ENCODE peak calls at places on chromosome 15, in six cellular contexts. H is breast epithelium, E is ovary, A is foreskin keratinocyte, P is GM20000, M is brain microvascular endothelial cell. D is an unnamed sample.

GRCh38 chr15:39747326-39747725 is 35.3 kb downstream of the FSIP1 start:
- DNase-seq in P (no peak), E (no peak), M (peak; percentile 65), A (peak; percentile 20), H (no peak), D (no peak)

GRCh38 chr15:80527406-80527805 is 123.2 kb downstream of the ARNT2 start:
- DNase-seq in M (no peak), A (no peak), E (no peak), H (no peak), P (no peak), D (no peak)

GRCh38 chr15:58398643-58399042 is 33.1 kb upstream of the LIPC start:
- DNase-seq in M (no peak), A (no peak), H (no peak), E (no peak), P (no peak), D (no peak)

GRCh38 chr15:56871180-56871579 is 47.3 kb upstream of the TCF12 start:
- DNase-seq in A (peak; percentile 49), M (peak; percentile 54), E (no peak), H (no peak), P (no peak), D (no peak)

GRCh38 chr15:28079313-28079969 is 19.7 kb downstream of the OCA2 start:
- DNase-seq in H (no peak), M (no peak), A (no peak), P (no peak), E (no peak), D (no peak)

GRCh38 chr15:68208641-68209240 is 3.6 kb upstream of the CALML4 start:
- DNase-seq in P (no peak), A (no peak), M (no peak), E (no peak), H (peak; percentile 39), D (peak; percentile 18)

GRCh38 chr15:90857883-90858443 is 10.4 kb upstream of the FURIN start:
- DNase-seq in M (no peak), H (no peak), A (no peak), P (no peak), E (no peak), D (no peak)

GRCh38 chr15:99433757-99434211 is 132.0 kb upstream of the MEF2A start:
- DNase-seq in P (no peak), H (peak; percentile 34), A (no peak), M (no peak), E (peak; percentile 7), D (peak; percentile 18)

GRCh38 chr15:58303236-58303635 is 128.6 kb upstream of the LIPC start:
- DNase-seq in H (no peak), P (no peak), A (no peak), M (no peak), E (no peak), D (no peak)

GRCh38 chr15:69532066-69532465 is 79.4 kb downstream of the RPLP1 start:
- DNase-seq in H (no peak), E (no peak), M (no peak), P (no peak), A (no peak), D (no peak)

GRCh38 chr15:101070502-101071273 is 151.5 kb downstream of the LRRK1 start:
- DNase-seq in A (peak; percentile 78), H (no peak), P (no peak), E (no peak), M (peak; percentile 51), D (no peak)

GRCh38 chr15:61016087-61016486 is 213.0 kb downstream of the RORA start:
- DNase-seq in E (no peak), A (no peak), P (no peak), H (no peak), M (no peak), D (no peak)

GRCh38 chr15:49031764-49032270 is 14.4 kb downstream of the SECISBP2L start:
- DNase-seq in H (no peak), M (no peak), A (no peak), P (no peak), E (no peak), D (no peak)

DNA sequence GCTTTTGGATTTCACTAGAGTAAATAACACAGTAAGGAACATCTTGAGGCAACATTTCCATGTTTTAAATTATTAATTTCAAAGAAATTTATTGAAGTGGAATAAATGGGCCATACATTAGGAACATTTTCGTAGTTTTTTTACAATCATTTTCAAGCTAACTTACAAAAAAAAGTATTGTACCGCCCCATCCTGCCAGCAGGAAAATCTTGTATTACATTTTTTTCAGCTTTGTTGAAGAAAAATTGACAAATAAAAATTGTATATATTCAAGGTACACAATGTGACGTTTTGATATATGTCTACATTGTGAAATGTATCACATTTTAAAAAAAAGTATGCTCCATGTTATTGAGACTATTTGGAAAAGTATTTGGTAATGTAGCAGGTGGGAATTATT is 1001.9 kb upstream of the NR2F2 start:
- DNase-seq in H (no peak), M (no peak), A (no peak), P (no peak), E (no peak), D (no peak)
- TF ChIP-seq CTCF in H (no peak), M (no peak), A (no peak), P (no peak), E (no peak), D (no peak)

GRCh38 chr15:47708595-47708994 is 8.7 kb upstream of the SEMA6D start:
- DNase-seq in E (no peak), H (no peak), A (no peak), P (no peak), M (no peak), D (no peak)

GRCh38 chr15:47715856-47716445 is 1.4 kb upstream of the SEMA6D start:
- DNase-seq in A (no peak), P (no peak), M (no peak), E (peak; percentile 62), H (no peak), D (no peak)

GRCh38 chr15:47715402-47715801 is 1.9 kb upstream of the SEMA6D start:
- DNase-seq in P (no peak), E (no peak), M (no peak), A (no peak), H (no peak), D (no peak)

GRCh38 chr15:47708116-47708515 is 9.2 kb upstream of the SEMA6D start:
- DNase-seq in M (no peak), A (no peak), E (no peak), H (no peak), P (no peak), D (no peak)

GRCh38 chr15:47711654-47712053 is 5.7 kb upstream of the SEMA6D start:
- DNase-seq in A (no peak), P (peak; percentile 44), E (no peak), M (no peak), H (no peak), D (no peak)
- TF ChIP-seq CTCF in A (peak; percentile 80), P (no peak), E (peak; percentile 25), M (peak; percentile 60), H (no peak), D (no peak)

GRCh38 chr15:64653757-64654156 is 121.6 kb downstream of the RBPMS2 start:
- DNase-seq in E (no peak), A (no peak), M (no peak), P (no peak), H (no peak), D (no peak)
- TF ChIP-seq CTCF in E (no peak), A (peak; percentile 61), M (peak; percentile 29), P (no peak), H (no peak), D (no peak)

GRCh38 chr15:77497942-77498361 is 77.3 kb downstream of the HMG20A start:
- DNase-seq in M (peak; percentile 16), E (peak; percentile 37), H (no peak), A (no peak), P (no peak), D (no peak)

GRCh38 chr15:77495806-77496589 is 75.3 kb downstream of the HMG20A start:
- DNase-seq in P (no peak), H (no peak), M (peak; percentile 45), A (no peak), E (no peak), D (no peak)

GRCh38 chr15:77499087-77499765 is 78.5 kb downstream of the HMG20A start:
- DNase-seq in H (no peak), A (no peak), P (no peak), E (no peak), M (no peak), D (no peak)

GRCh38 chr15:77496710-77497107 is 76.0 kb downstream of the HMG20A start:
- DNase-seq in E (peak; percentile 88), M (peak; percentile 94), H (peak; percentile 73), P (peak; percentile 74), A (no peak), D (peak; percentile 80)

DNA sequence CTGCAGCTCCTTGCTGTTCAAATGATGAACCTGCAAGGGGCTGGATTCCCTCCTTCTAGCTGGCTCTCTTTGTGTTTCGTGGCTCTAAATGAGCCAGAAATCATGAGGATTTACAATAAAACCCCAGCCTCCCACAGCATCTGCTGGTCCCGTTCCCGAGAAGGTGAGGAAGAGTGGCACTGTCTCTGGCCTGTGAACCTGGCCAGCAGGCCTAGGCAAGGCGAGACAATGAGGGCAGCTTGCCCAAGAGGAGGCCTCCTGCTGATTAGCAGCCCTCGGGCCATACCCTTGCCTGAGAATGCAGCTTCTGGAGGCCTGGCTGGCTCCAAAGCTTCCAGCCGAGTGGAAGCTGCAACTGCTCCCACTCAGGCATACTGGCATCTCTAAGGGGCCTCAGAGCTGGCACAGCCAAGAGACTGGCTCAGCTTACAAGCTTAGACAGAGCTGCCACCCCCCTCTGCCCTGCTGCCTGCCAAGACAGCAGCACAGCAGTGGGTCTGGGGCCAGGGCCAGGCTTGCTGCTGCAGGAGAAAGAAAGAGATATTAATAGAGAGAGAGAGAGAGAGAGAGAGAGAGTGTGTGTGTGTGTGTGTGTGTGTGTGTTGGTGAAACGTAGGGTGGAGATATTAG is 76.5 kb downstream of the HMG20A start:
- DNase-seq in H (peak; percentile 69), A (no peak), E (peak; percentile 54), M (peak; percentile 23), P (no peak), D (no peak)
- TF ChIP-seq CTCF in H (no peak), A (no peak), E (no peak), M (no peak), P (no peak), D (no peak)

GRCh38 chr15:51267047-51267713 is 71.2 kb downstream of the CYP19A1 start:
- DNase-seq in A (no peak), E (no peak), M (no peak), P (no peak), H (no peak), D (no peak)

GRCh38 chr15:51265037-51265555 is 73.3 kb downstream of the CYP19A1 start:
- DNase-seq in M (no peak), H (no peak), E (no peak), P (no peak), A (no peak), D (no peak)

GRCh38 chr15:51266548-51266947 is 71.8 kb downstream of the CYP19A1 start:
- DNase-seq in M (no peak), A (no peak), P (no peak), H (no peak), E (no peak), D (no peak)

GRCh38 chr15:51269496-51269895 is 68.9 kb downstream of the CYP19A1 start:
- DNase-seq in P (no peak), H (no peak), E (no peak), M (no peak), A (no peak), D (no peak)

GRCh38 chr15:51267714-51268105 is 70.7 kb downstream of the CYP19A1 start:
- DNase-seq in H (no peak), E (no peak), A (no peak), P (no peak), M (no peak), D (no peak)
- TF ChIP-seq CTCF in H (no peak), E (no peak), A (no peak), P (no peak), M (peak; percentile 4), D (no peak)

D was measured in omental fat pad.